ENCODE peak calls at places on chromosomes 16 and 17, in four cellular contexts. D is tibial nerve, H is adrenal gland, M is Panc1. K is an unnamed sample.

GRCh38 chr17:28154242-28154641 is 111.8 kb downstream of the NLK start:
- DNase-seq in D (no peak), M (no peak), H (no peak), K (no peak)

GRCh38 chr17:29150191-29150590 is 30.0 kb downstream of the MYO18A start:
- DNase-seq in D (no peak), H (no peak), M (no peak), K (peak)

GRCh38 chr16:87698241-87698640 is 67.5 kb downstream of the KLHDC4 start:
- DNase-seq in M (no peak), H (no peak), D (no peak), K (no peak)

GRCh38 chr17:83201206-83202001 is 122.0 kb downstream of the METRNL start:
- DNase-seq in D (peak), H (peak), M (no peak), K (no peak)

GRCh38 chr16:3857189-3858013 is 23.1 kb downstream of the CREBBP start:
- DNase-seq in M (no peak), D (no peak), H (peak), K (peak)

GRCh38 chr17:40070895-40071719 is 8.3 kb downstream of the THRA start:
- DNase-seq in M (no peak), H (peak), D (peak), K (no peak)

GRCh38 chr16:88505405-88506082 is 52.5 kb downstream of the ZFPM1 start:
- DNase-seq in D (no peak), H (peak), M (no peak), K (peak)

GRCh38 chr16:17939723-17940122 is 396.8 kb downstream of the NPIPA8 start:
- DNase-seq in D (no peak), M (no peak), H (no peak), K (no peak)

GRCh38 chr17:46818319-46818928 is at the start of gene WNT3:
- DNase-seq in H (no peak), D (no peak), M (no peak), K (peak)

GRCh38 chr16:50400312-50400966 is 31.7 kb upstream of the BRD7 start:
- DNase-seq in D (no peak), M (no peak), H (no peak), K (no peak)

GRCh38 chr16:7361416-7362129 is 28.9 kb downstream of the RBFOX1 start:
- DNase-seq in H (no peak), D (no peak), M (no peak), K (no peak)

GRCh38 chr16:86565181-86565631 is 1.4 kb upstream of the FOXC2 start:
- DNase-seq in D (no peak), H (no peak), M (no peak), K (no peak)

GRCh38 chr16:58107228-58107627 is 22.0 kb downstream of the CFAP20 start:
- DNase-seq in D (no peak), M (no peak), H (no peak), K (no peak)
- TF ChIP-seq CTCF in D (no peak), M (no peak), H (no peak), K (no peak)

GRCh38 chr16:23523321-23523720 is 13.0 kb upstream of the GGA2 start:
- DNase-seq in D (no peak), M (no peak), H (no peak), K (no peak)
- H3K27ac ChIP-seq in D (no peak), M (no peak), H (peak), K (no peak)

DNA sequence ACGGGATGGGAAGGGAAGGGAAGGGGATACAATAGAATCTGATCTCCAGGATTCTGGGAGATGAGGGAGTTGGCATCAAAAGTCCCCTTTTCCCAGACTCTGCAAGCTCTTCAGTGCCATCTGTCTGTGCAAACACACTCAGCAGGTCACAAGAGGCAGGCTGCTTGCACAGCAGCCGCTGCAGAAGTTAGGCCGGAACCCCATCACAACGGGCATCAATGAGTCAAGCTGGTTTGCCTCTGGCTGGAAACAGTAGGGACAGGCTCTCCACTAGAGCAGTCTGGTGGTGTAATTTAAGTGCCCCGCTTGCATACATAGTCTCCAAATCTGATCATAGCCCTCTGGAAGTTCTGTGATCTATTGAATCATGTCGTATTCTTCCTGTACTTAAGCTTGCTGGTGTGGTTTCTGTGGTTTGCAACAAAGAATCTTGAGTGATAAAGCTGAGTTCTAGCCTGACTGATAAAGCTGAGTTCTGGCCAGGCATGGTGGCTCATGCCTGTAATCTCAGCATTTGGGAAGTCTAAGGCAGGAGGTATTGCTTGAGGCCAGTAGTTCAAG is 33.7 kb upstream of the KDM8 start:
- DNase-seq in H (no peak), D (no peak), M (no peak), K (peak)
- TF ChIP-seq CTCF in H (no peak), D (no peak), M (peak), K (no peak)

GRCh38 chr17:81705518-81706231 is 2.5 kb downstream of the MRPL12 start:
- DNase-seq in H (no peak), M (no peak), D (no peak), K (no peak)

GRCh38 chr17:81706757-81707624 is 3.8 kb downstream of the MRPL12 start:
- DNase-seq in H (no peak), M (no peak), D (no peak), K (no peak)

GRCh38 chr17:81708739-81709185 is 3.3 kb upstream of the SLC25A10 start:
- DNase-seq in H (no peak), D (no peak), M (no peak), K (no peak)

GRCh38 chr17:81706232-81706611 is 3.1 kb downstream of the MRPL12 start:
- DNase-seq in H (no peak), D (no peak), M (no peak), K (no peak)

GRCh38 chr17:81707725-81708646 is 4.1 kb upstream of the SLC25A10 start:
- DNase-seq in H (no peak), M (no peak), D (no peak), K (no peak)
- H3K27ac ChIP-seq in H (no peak), M (peak), D (no peak), K (peak)

GRCh38 chr17:67800495-67800928 is 24.8 kb upstream of the BPTF start:
- DNase-seq in M (peak), H (peak), D (peak), K (no peak)

GRCh38 chr17:67801626-67802175 is 23.6 kb upstream of the BPTF start:
- DNase-seq in H (no peak), D (no peak), M (no peak), K (no peak)
- TF ChIP-seq CTCF in H (no peak), D (no peak), M (no peak), K (no peak)

GRCh38 chr16:29961127-29961478 is 776 bp upstream of the TMEM219 start:
- DNase-seq in H (no peak), M (no peak), D (no peak), K (no peak)

GRCh38 chr16:29962344-29962994 is 590 bp downstream of the TMEM219 start:
- DNase-seq in D (no peak), H (no peak), M (no peak), K (peak)

GRCh38 chr16:29959293-29959692 is 2.6 kb upstream of the TMEM219 start:
- DNase-seq in H (no peak), D (no peak), M (no peak), K (no peak)

GRCh38 chr16:29961479-29962343 is at the start of gene TMEM219:
- DNase-seq in H (peak), D (peak), M (peak), K (peak)

GRCh38 chr16:29963021-29963743 is 1.3 kb downstream of the TMEM219 start:
- DNase-seq in H (no peak), M (no peak), D (no peak), K (no peak)
- H3K27ac ChIP-seq in H (peak), M (peak), D (no peak), K (peak)

GRCh38 chr16:73083271-73083670 is 35.3 kb upstream of the ZFHX3 start:
- DNase-seq in H (no peak), M (no peak), D (no peak), K (no peak)
- TF ChIP-seq CTCF in H (no peak), M (no peak), D (no peak), K (no peak)

GRCh38 chr17:32126746-32127145 is 15.6 kb upstream of the RHOT1 start:
- DNase-seq in M (no peak), H (no peak), D (no peak), K (no peak)
- H3K27ac ChIP-seq in M (peak), H (peak), D (peak), K (peak)

GRCh38 chr17:67246648-67247415 is 1.8 kb upstream of the HELZ start:
- DNase-seq in D (no peak), H (peak), M (no peak), K (peak)
- TF ChIP-seq CTCF in D (no peak), H (no peak), M (no peak), K (no peak)

K was measured in RWPE1.